ENCODE peak calls at places on chromosomes 4 and X, in seven cellular contexts. V is HT1080; C is effector memory CD4-positive, alpha-beta T cell; A is T follicular helper cell; S is OCI-LY7; T is bronchial epithelial cell; Q is activated CD4-positive, alpha-beta T cell treated with anti-CD3 and anti-CD28 coated beads, Interleukin-2, amount 10 ng/mL, durations not matched to agents 7 days and 5 days. J is an unnamed sample.

GRCh38 chrX:100449696-100450606 is 39.9 kb upstream of the PCDH19 start:
- DNase-seq in V (peak; percentile 26), C (no peak), A (no peak), S (no peak), T (peak; percentile 25), Q (no peak), J (peak; percentile 38)

GRCh38 chr4:141642711-141643110 is 6.3 kb downstream of the IL15 start:
- DNase-seq in V (peak; percentile 20), C (no peak), A (no peak), S (no peak), T (peak; percentile 84), Q (no peak), J (peak; percentile 58)

GRCh38 chr4:151646322-151646721 is 114.5 kb downstream of the GATB start:
- DNase-seq in V (peak; percentile 13), C (no peak), A (no peak), S (no peak), T (no peak), Q (no peak), J (no peak)

GRCh38 chrX:103464071-103464773 is 55.1 kb downstream of the RAB40A start:
- DNase-seq in V (no peak), C (no peak), A (no peak), S (peak; percentile 31), T (peak; percentile 43), Q (peak; percentile 9), J (peak; percentile 23)

GRCh38 chr4:37427193-37427592 is 182.7 kb downstream of the NWD2 start:
- DNase-seq in V (no peak), C (no peak), A (no peak), S (no peak), T (no peak), Q (no peak), J (no peak)

GRCh38 chrX:3603026-3603661 is 110.3 kb downstream of the PRKX start:
- DNase-seq in V (no peak), C (no peak), A (no peak), S (no peak), T (no peak), Q (no peak), J (no peak)

GRCh38 chr4:91527056-91527455 is 776.7 kb upstream of the GRID2 start:
- DNase-seq in V (no peak), C (no peak), A (no peak), S (no peak), T (peak; percentile 19), Q (no peak), J (no peak)

GRCh38 chr4:40334591-40335507 is at the start of gene CHRNA9:
- DNase-seq in V (no peak), C (no peak), A (no peak), S (no peak), T (no peak), Q (no peak), J (no peak)

GRCh38 chr4:2065106-2065930 is 6.2 kb downstream of the NAT8L start:
- DNase-seq in V (no peak), C (no peak), A (no peak), S (no peak), T (no peak), Q (no peak), J (no peak)

GRCh38 chr4:41057456-41057855 is 156.9 kb downstream of the APBB2 start:
- DNase-seq in V (peak; percentile 13), C (no peak), A (no peak), S (no peak), T (no peak), Q (no peak), J (peak; percentile 9)

GRCh38 chr4:172898715-172899114 is 269.9 kb upstream of the GALNT7 start:
- DNase-seq in V (no peak), C (no peak), A (no peak), S (no peak), T (no peak), Q (no peak), J (no peak)

GRCh38 chr4:105207386-105207785 is 60.7 kb downstream of the TET2 start:
- DNase-seq in V (no peak), C (no peak), A (no peak), S (no peak), T (no peak), Q (no peak), J (no peak)

GRCh38 chr4:2417196-2417764 is 1.2 kb downstream of the ZFYVE28 start:
- DNase-seq in V (no peak), C (no peak), A (no peak), S (no peak), T (no peak), Q (no peak), J (no peak)

GRCh38 chrX:16138108-16138427 is 14.7 kb downstream of the GRPR start:
- DNase-seq in V (peak; percentile 24), C (no peak), A (no peak), S (peak; percentile 65), T (no peak), Q (no peak), J (no peak)

GRCh38 chr4:95426455-95426854 is 122.3 kb downstream of the UNC5C start:
- DNase-seq in V (no peak), C (no peak), A (no peak), S (no peak), T (no peak), Q (no peak), J (no peak)

GRCh38 chr4:160202802-160203201 is 1099.9 kb downstream of the RAPGEF2 start:
- DNase-seq in V (peak; percentile 85), C (no peak), A (no peak), S (no peak), T (peak; percentile 97), Q (no peak), J (peak; percentile 52)

GRCh38 chr4:168710353-168710946 is 213.6 kb downstream of the PALLD start:
- DNase-seq in V (peak; percentile 32), C (no peak), A (no peak), S (no peak), T (peak; percentile 74), Q (peak; percentile 22), J (peak; percentile 61)

GRCh38 chrX:118520206-118520857 is 24.7 kb downstream of the DOCK11 start:
- DNase-seq in V (peak; percentile 51), C (no peak), A (no peak), S (no peak), T (peak; percentile 56), Q (no peak), J (no peak)

GRCh38 chr4:88718098-88718497 is 20.5 kb upstream of the NAP1L5 start:
- DNase-seq in V (no peak), C (no peak), A (no peak), S (no peak), T (no peak), Q (no peak), J (no peak)

GRCh38 chr4:24731448-24731847 is 63.9 kb upstream of the SOD3 start:
- DNase-seq in V (no peak), C (no peak), A (no peak), S (no peak), T (no peak), Q (no peak), J (no peak)

GRCh38 chr4:18039113-18039512 is 17.6 kb upstream of the LCORL start:
- DNase-seq in V (no peak), C (no peak), A (no peak), S (no peak), T (peak; percentile 44), Q (no peak), J (peak; percentile 38)

GRCh38 chrX:45851434-45851991 is 650.8 kb upstream of the DIPK2B start:
- DNase-seq in V (peak; percentile 62), C (no peak), A (peak; percentile 35), S (no peak), T (peak; percentile 78), Q (peak; percentile 53), J (peak; percentile 66)

J was measured in kidney tubule cell.